ENCODE peak calls at places on chromosome 1, in ten cellular contexts. C is fibroblast of lung, J is spleen, H is right atrium auricular region, I is IMR-90, K is cardiac muscle cell, M is lung, Q is neural progenitor cell, Y is AG04450, L is transverse colon. O is an unnamed sample.

GRCh38 chr1:159959451-159959850 is 5.4 kb upstream of the SLAMF9 start:
- DNase-seq in C (no peak), J (no peak), H (no peak), I (no peak), K (no peak), M (no peak), Q (no peak), Y (no peak), L (no peak), O (peak)

GRCh38 chr1:227372662-227373061 is 54.4 kb upstream of the CDC42BPA start:
- DNase-seq in C (peak), J (no peak), H (no peak), I (peak), K (peak), M (peak), Q (no peak), Y (peak), L (no peak), O (peak)

GRCh38 chr1:41678141-41678878 is 193.8 kb upstream of the EDN2 start:
- DNase-seq in C (peak), J (peak), H (no peak), I (peak), K (peak), M (no peak), Q (no peak), Y (peak), L (no peak), O (peak)

GRCh38 chr1:211327341-211327921 is 798 bp downstream of the TRAF5 start:
- DNase-seq in C (peak), J (peak), H (no peak), I (peak), K (peak), M (no peak), Q (peak), Y (no peak), L (peak), O (peak)

GRCh38 chr1:223230161-223230881 is 87.3 kb upstream of the TLR5 start:
- DNase-seq in C (peak), J (no peak), H (no peak), I (peak), K (peak), M (no peak), Q (no peak), Y (peak), L (no peak), O (peak)

GRCh38 chr1:86753700-86754099 is 49.3 kb downstream of the SH3GLB1 start:
- DNase-seq in C (no peak), J (no peak), H (no peak), I (peak), K (no peak), M (no peak), Q (peak), Y (no peak), L (no peak), O (peak)

GRCh38 chr1:219792337-219793021 is 135.9 kb downstream of the SLC30A10 start:
- DNase-seq in C (peak), J (no peak), H (no peak), I (peak), K (peak), M (no peak), Q (no peak), Y (peak), L (no peak), O (no peak)

GRCh38 chr1:187655163-187655562 is 826.4 kb downstream of the PLA2G4A start:
- DNase-seq in C (peak), J (no peak), H (no peak), I (peak), K (peak), M (no peak), Q (no peak), Y (no peak), L (no peak), O (peak)

GRCh38 chr1:86441581-86441980 is 17.6 kb downstream of the CLCA2 start:
- DNase-seq in C (no peak), J (no peak), H (no peak), I (no peak), K (no peak), M (no peak), Q (no peak), Y (no peak), L (peak), O (no peak)

GRCh38 chr1:246117066-246117791 is 389.9 kb downstream of the SMYD3 start:
- DNase-seq in C (peak), J (no peak), H (no peak), I (peak), K (peak), M (peak), Q (peak), Y (peak), L (peak), O (no peak)

GRCh38 chr1:205317311-205317917 is 4.1 kb downstream of the NUAK2 start:
- DNase-seq in C (peak), J (peak), H (no peak), I (no peak), K (peak), M (peak), Q (no peak), Y (no peak), L (peak), O (peak)

DNA sequence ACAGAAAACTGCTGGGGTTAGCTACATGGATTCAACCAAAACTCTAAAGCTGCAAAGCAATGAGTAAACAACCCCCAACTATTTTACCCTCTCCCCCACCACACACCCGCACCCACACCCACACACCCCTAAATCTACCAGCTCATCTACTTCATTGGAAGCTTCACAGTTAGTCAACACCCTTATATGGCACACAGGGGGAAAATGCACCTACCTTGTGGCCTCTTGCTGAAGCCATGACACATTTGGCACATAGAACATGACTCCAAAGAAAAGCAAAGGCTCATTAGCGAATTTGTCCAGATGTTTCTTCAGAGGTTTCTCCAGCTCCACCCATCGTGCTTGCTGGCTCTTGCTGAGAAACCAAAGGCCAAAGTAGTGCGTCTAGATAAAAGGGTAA is 99.8 kb downstream of the PTPN14 start:
- DNase-seq in C (no peak), J (no peak), H (no peak), I (no peak), K (no peak), M (no peak), Q (no peak), Y (no peak), L (no peak), O (peak)
- H3K27ac ChIP-seq in C (no peak), J (no peak), H (no peak), I (no peak), K (no peak), M (no peak), Q (no peak), Y (no peak), L (no peak), O (peak)

GRCh38 chr1:37926061-37926924 is 20.6 kb downstream of the INPP5B start:
- DNase-seq in C (no peak), J (no peak), H (no peak), I (no peak), K (no peak), M (no peak), Q (no peak), Y (no peak), L (no peak), O (no peak)

GRCh38 chr1:37931148-37931492 is 15.7 kb downstream of the INPP5B start:
- DNase-seq in C (no peak), J (no peak), H (no peak), I (no peak), K (no peak), M (peak), Q (no peak), Y (no peak), L (peak), O (no peak)

GRCh38 chr1:37932759-37933158 is 14.1 kb downstream of the INPP5B start:
- DNase-seq in C (peak), J (no peak), H (no peak), I (peak), K (no peak), M (no peak), Q (no peak), Y (no peak), L (no peak), O (peak)

GRCh38 chr1:37930246-37931142 is 16.4 kb downstream of the INPP5B start:
- DNase-seq in C (no peak), J (no peak), H (peak), I (peak), K (peak), M (peak), Q (no peak), Y (no peak), L (no peak), O (peak)

DNA sequence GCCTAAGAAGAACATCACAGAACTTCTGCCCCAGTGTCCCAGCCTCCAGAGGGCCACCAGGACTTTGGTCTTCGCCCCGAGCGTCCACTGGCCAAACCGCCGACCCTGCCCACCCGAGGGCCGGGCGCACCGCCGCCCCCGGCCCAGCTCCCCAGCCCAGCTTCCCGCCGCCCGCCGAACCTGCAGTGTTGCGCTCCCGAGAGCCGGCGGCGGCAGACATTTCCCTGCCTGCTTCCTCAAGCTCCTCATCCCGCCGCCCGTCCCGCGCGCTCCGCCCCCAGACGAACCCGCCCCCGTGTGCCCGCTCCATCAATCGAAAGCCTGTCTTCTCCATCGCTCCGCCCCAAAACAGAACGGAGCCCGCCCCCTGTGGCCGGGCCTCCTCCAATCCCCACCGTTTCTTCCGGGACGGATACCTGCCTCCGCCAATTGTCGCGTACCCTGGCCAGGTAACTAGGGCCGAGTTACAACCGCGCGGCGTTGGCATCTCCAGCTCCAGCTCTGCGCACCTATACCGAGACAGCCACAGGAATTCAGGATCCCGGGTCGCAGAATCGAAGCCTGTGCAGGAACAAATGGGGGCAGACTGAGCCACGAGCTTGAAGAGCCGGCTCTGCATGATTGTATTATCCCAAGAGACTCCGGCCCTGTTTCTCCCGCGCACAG is 15.2 kb downstream of the INPP5B start:
- DNase-seq in C (peak), J (peak), H (peak), I (peak), K (peak), M (peak), Q (peak), Y (peak), L (peak), O (peak)
- TF ChIP-seq CTCF in C (no peak), J (no peak), H (peak), I (no peak), K (no peak), M (no peak), Q (no peak), Y (no peak), L (no peak), O (no peak)

DNA sequence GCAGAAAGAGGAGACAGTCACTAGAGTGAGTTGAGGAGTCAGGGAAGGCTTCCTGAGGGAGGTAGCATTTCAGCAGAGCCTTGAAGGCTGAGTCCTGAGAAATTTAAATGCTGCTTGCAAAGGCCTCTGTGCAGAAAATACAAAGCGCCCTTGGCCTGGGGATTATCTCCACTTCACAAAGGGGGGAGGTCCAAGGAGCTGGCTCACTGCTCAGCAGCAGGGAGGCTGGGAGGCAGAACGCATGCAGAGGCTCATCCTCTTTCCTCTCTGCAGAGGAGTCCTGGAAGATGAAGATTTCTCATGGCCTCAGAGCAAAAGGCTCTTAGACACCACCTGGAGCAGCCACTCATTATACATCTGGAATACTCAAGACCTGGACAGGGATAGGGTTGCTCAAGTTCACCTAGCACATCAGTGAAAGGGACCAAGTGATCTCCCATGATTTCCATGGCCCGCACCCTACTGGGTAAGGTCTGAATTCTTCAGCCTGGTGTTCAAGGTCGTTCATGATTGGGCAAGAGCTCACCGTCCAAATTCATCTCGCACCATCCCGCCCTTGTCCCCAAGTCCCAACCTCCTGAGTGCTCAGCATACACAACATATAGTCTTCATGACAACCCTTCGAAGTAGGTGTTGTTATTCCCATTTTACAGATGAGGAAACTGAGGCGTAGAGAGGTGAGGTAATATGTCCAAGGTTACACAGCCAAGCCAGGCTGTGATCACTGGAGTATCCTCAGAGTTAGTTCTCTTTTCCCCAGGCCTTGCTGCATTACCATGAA is 9.0 kb downstream of the SLC1A7 start:
- DNase-seq in C (no peak), J (peak), H (no peak), I (no peak), K (no peak), M (no peak), Q (no peak), Y (no peak), L (no peak), O (no peak)
- H3K27ac ChIP-seq in C (no peak), J (no peak), H (no peak), I (no peak), K (no peak), M (no peak), Q (no peak), Y (no peak), L (peak), O (no peak)

GRCh38 chr1:97050501-97050900 is 328.9 kb downstream of the PTBP2 start:
- DNase-seq in C (peak), J (no peak), H (no peak), I (peak), K (peak), M (no peak), Q (peak), Y (no peak), L (no peak), O (no peak)
- TF ChIP-seq CTCF in C (peak), J (no peak), H (peak), I (peak), K (peak), M (no peak), Q (peak), Y (peak), L (no peak), O (peak)

DNA sequence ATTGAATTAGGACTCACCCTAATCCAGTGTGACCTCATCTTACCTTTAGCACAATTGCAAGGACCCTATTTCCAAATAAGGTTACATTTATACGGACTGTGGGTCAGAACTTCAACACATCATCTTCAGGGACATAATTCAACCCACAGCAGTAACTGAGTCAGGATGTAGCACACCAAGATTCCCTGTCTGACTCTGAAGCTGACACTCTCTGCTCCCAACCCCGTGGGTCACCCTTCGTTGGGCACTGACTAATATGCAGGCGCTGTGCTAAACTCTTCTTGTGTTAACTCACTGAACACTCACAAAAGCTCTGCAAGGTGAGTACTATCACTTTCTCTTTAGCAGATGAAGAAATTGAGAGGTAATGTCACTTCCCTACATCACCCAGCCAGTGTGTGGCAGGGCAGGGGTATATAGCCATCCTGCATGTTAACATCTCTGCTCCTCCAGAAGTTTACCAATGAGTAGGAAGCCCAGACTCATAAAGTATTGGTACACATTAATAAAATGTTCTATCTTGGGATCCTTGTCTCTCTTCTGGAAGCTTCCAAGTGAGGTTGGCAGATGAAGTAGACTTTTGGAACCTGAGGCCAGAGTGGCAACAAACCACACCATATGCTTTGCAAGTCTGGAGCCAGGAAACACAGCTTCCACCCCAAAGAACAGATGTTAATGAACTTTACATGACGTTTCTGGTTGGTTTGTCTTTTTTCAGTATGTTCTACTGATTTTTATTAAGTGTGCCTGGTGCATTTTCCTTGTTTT is 139.3 kb upstream of the KLHDC7A start:
- DNase-seq in C (no peak), J (no peak), H (no peak), I (no peak), K (no peak), M (no peak), Q (no peak), Y (no peak), L (no peak), O (no peak)
- H3K27ac ChIP-seq in C (no peak), J (no peak), H (no peak), I (no peak), K (no peak), M (no peak), Q (no peak), Y (no peak), L (no peak), O (no peak)

GRCh38 chr1:31938184-31938975 is at the start of gene PTP4A2:
- DNase-seq in C (peak), J (peak), H (peak), I (peak), K (peak), M (peak), Q (peak), Y (peak), L (peak), O (peak)
- TF ChIP-seq CTCF in C (peak), J (no peak), H (peak), I (peak), K (peak), M (no peak), Q (peak), Y (peak), L (no peak), O (peak)

O was measured in mammary epithelial cell.